ENCODE peak calls at places on chromosome 14, in five cellular contexts. K is naive thymus-derived CD8-positive, alpha-beta T cell; L is fibroblast of lung; P is lower leg skin; D is activated T-cell treated with anti-CD3 and anti-CD28 coated beads, Interleukin-2, amount 50 U/mL, for 48 hours. C is an unnamed sample.

GRCh38 chr14:58298477-58298879 is at the start of gene ARID4A:
- DNase-seq in K (no peak), L (no peak), D (peak), P (peak), C (no peak)

GRCh38 chr14:48323655-48324054 is 648.2 kb upstream of the MDGA2 start:
- DNase-seq in D (no peak), K (no peak), L (peak), P (no peak), C (no peak)

GRCh38 chr14:56794557-56795283 is 15.6 kb downstream of the OTX2 start:
- DNase-seq in L (no peak), P (no peak), K (no peak), D (no peak), C (no peak)

GRCh38 chr14:104580961-104581360 is 1.4 kb downstream of the C14orf180 start:
- DNase-seq in L (peak), P (no peak), K (no peak), D (no peak), C (no peak)

GRCh38 chr14:100263141-100263540 is 24.2 kb downstream of the YY1 start:
- DNase-seq in P (no peak), D (no peak), L (no peak), K (no peak), C (peak)

GRCh38 chr14:55028066-55028465 is 1.0 kb downstream of the SOCS4 start:
- DNase-seq in L (no peak), D (no peak), K (no peak), P (no peak), C (no peak)

GRCh38 chr14:79443602-79444001 is 767.7 kb downstream of the DIO2 start:
- DNase-seq in P (no peak), K (no peak), D (no peak), L (no peak), C (peak)

GRCh38 chr14:22561661-22562579 is 27.1 kb downstream of the DAD1 start:
- DNase-seq in D (peak), K (peak), L (no peak), P (no peak), C (no peak)

GRCh38 chr14:104303705-104304425 is 165.5 kb downstream of the KIF26A start:
- DNase-seq in L (no peak), D (no peak), P (no peak), K (no peak), C (no peak)

GRCh38 chr14:20492486-20492885 is 12.9 kb upstream of the RNASE10 start:
- DNase-seq in D (no peak), K (no peak), P (no peak), L (no peak), C (no peak)

C was measured in GM03348.